ENCODE peak calls at places on chromosome 21, in eight cellular contexts. One of them, this sample, is unnamed.

GRCh38 chr21:42681296-42682206 is 28.1 kb downstream of the PDE9A start:
- DNase-seq in mesothelial cell of epicardium: no peak
- DNase-seq in H9: no peak
- DNase-seq in foreskin fibroblast: no peak
- DNase-seq in IMR-90: no peak
- DNase-seq in heart left ventricle: no peak
- DNase-seq in CD4-positive, alpha-beta T cell: no peak
- DNase-seq in glutamatergic neuron: no peak
- DNase-seq in this sample: no peak

GRCh38 chr21:26522704-26523103 is 50.4 kb downstream of the CYYR1 start:
- DNase-seq in mesothelial cell of epicardium: no peak
- DNase-seq in H9: no peak
- DNase-seq in foreskin fibroblast: no peak
- DNase-seq in IMR-90: no peak
- DNase-seq in heart left ventricle: no peak
- DNase-seq in CD4-positive, alpha-beta T cell: no peak
- DNase-seq in glutamatergic neuron: no peak
- DNase-seq in this sample: no peak

GRCh38 chr21:43790053-43790524 is 712 bp downstream of the RRP1 start:
- DNase-seq in mesothelial cell of epicardium: no peak
- DNase-seq in H9: no peak
- DNase-seq in foreskin fibroblast: no peak
- DNase-seq in IMR-90: no peak
- DNase-seq in heart left ventricle: no peak
- DNase-seq in CD4-positive, alpha-beta T cell: no peak
- DNase-seq in glutamatergic neuron: no peak
- DNase-seq in this sample: no peak

GRCh38 chr21:42844411-42845113 is 34.8 kb downstream of the WDR4 start:
- DNase-seq in mesothelial cell of epicardium: peak; percentile 27
- DNase-seq in H9: peak; percentile 18
- DNase-seq in foreskin fibroblast: no peak
- DNase-seq in IMR-90: no peak
- DNase-seq in heart left ventricle: peak; percentile 56
- DNase-seq in CD4-positive, alpha-beta T cell: no peak
- DNase-seq in glutamatergic neuron: no peak
- DNase-seq in this sample: no peak

GRCh38 chr21:19603011-19603593 is 1199.5 kb upstream of the TMPRSS15 start:
- DNase-seq in mesothelial cell of epicardium: no peak
- DNase-seq in H9: no peak
- DNase-seq in foreskin fibroblast: no peak
- DNase-seq in IMR-90: no peak
- DNase-seq in heart left ventricle: no peak
- DNase-seq in CD4-positive, alpha-beta T cell: no peak
- DNase-seq in glutamatergic neuron: no peak
- DNase-seq in this sample: no peak

GRCh38 chr21:45021428-45022347 is 52.7 kb upstream of the ADARB1 start:
- DNase-seq in mesothelial cell of epicardium: no peak
- DNase-seq in H9: no peak
- DNase-seq in foreskin fibroblast: no peak
- DNase-seq in IMR-90: no peak
- DNase-seq in heart left ventricle: peak; percentile 3
- DNase-seq in CD4-positive, alpha-beta T cell: no peak
- DNase-seq in glutamatergic neuron: no peak
- DNase-seq in this sample: peak; percentile 35

GRCh38 chr21:44949161-44950015 is 9.6 kb downstream of the SLX9 start:
- DNase-seq in mesothelial cell of epicardium: peak; percentile 87
- DNase-seq in H9: peak; percentile 91
- DNase-seq in foreskin fibroblast: no peak
- DNase-seq in IMR-90: peak; percentile 76
- DNase-seq in heart left ventricle: peak; percentile 89
- DNase-seq in CD4-positive, alpha-beta T cell: peak; percentile 80
- DNase-seq in glutamatergic neuron: peak; percentile 91
- DNase-seq in this sample: peak; percentile 84

GRCh38 chr21:43339668-43340067 is 87.3 kb downstream of the SIK1 start:
- DNase-seq in mesothelial cell of epicardium: no peak
- DNase-seq in H9: no peak
- DNase-seq in foreskin fibroblast: no peak
- DNase-seq in IMR-90: no peak
- DNase-seq in heart left ventricle: peak; percentile 51
- DNase-seq in CD4-positive, alpha-beta T cell: no peak
- DNase-seq in glutamatergic neuron: no peak
- DNase-seq in this sample: no peak

GRCh38 chr21:38716942-38717341 is 88.8 kb upstream of the ETS2 start:
- DNase-seq in mesothelial cell of epicardium: no peak
- DNase-seq in H9: no peak
- DNase-seq in foreskin fibroblast: no peak
- DNase-seq in IMR-90: peak; percentile 12
- DNase-seq in heart left ventricle: no peak
- DNase-seq in CD4-positive, alpha-beta T cell: no peak
- DNase-seq in glutamatergic neuron: no peak
- DNase-seq in this sample: no peak

GRCh38 chr21:38714998-38715397 is 90.7 kb upstream of the ETS2 start:
- DNase-seq in mesothelial cell of epicardium: no peak
- DNase-seq in H9: no peak
- DNase-seq in foreskin fibroblast: no peak
- DNase-seq in IMR-90: no peak
- DNase-seq in heart left ventricle: no peak
- DNase-seq in CD4-positive, alpha-beta T cell: no peak
- DNase-seq in glutamatergic neuron: no peak
- DNase-seq in this sample: no peak

GRCh38 chr21:38716088-38716487 is 89.6 kb upstream of the ETS2 start:
- DNase-seq in mesothelial cell of epicardium: no peak
- DNase-seq in H9: no peak
- DNase-seq in foreskin fibroblast: no peak
- DNase-seq in IMR-90: no peak
- DNase-seq in heart left ventricle: no peak
- DNase-seq in CD4-positive, alpha-beta T cell: no peak
- DNase-seq in glutamatergic neuron: no peak
- DNase-seq in this sample: no peak

DNA sequence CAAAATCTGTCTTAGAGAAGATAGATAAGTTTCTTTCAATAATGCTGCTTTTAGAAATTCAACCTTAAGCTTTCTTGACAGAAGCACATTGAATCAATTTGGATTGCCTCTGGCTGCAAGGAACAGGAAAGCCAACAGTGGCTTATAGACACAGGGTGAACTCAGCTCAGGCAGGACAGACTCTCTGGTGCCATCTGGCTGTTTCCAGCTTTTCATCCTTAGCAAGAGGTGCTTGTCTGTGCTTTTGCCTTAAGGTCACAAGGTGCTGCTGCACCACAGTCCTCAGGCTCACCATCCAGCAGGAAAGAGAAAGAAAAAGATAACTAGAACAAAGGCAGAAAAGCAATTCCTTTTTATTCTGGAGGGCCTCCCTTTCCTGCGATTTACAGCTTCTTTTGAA is 93.7 kb upstream of the ETS2 start:
- DNase-seq in mesothelial cell of epicardium: no peak
- DNase-seq in H9: peak; percentile 78
- DNase-seq in foreskin fibroblast: peak; percentile 20
- DNase-seq in IMR-90: peak; percentile 27
- DNase-seq in heart left ventricle: no peak
- DNase-seq in CD4-positive, alpha-beta T cell: no peak
- DNase-seq in glutamatergic neuron: peak; percentile 24
- DNase-seq in this sample: peak; percentile 7
- TF ChIP-seq CTCF in mesothelial cell of epicardium: no peak
- TF ChIP-seq CTCF in H9: peak; percentile 71
- TF ChIP-seq CTCF in foreskin fibroblast: peak; percentile 64
- TF ChIP-seq CTCF in IMR-90: peak; percentile 39
- TF ChIP-seq CTCF in heart left ventricle: peak; percentile 35
- TF ChIP-seq CTCF in CD4-positive, alpha-beta T cell: no peak
- TF ChIP-seq CTCF in glutamatergic neuron: no peak
- TF ChIP-seq CTCF in this sample: peak; percentile 53

GRCh38 chr21:46023126-46023985 is 41.8 kb downstream of the COL6A1 start:
- DNase-seq in mesothelial cell of epicardium: no peak
- DNase-seq in H9: no peak
- DNase-seq in foreskin fibroblast: no peak
- DNase-seq in IMR-90: no peak
- DNase-seq in heart left ventricle: no peak
- DNase-seq in CD4-positive, alpha-beta T cell: no peak
- DNase-seq in glutamatergic neuron: no peak
- DNase-seq in this sample: no peak

GRCh38 chr21:46020581-46020980 is 39.0 kb downstream of the COL6A1 start:
- DNase-seq in mesothelial cell of epicardium: no peak
- DNase-seq in H9: no peak
- DNase-seq in foreskin fibroblast: no peak
- DNase-seq in IMR-90: no peak
- DNase-seq in heart left ventricle: no peak
- DNase-seq in CD4-positive, alpha-beta T cell: no peak
- DNase-seq in glutamatergic neuron: no peak
- DNase-seq in this sample: no peak

GRCh38 chr21:46021398-46021797 is 39.8 kb downstream of the COL6A1 start:
- DNase-seq in mesothelial cell of epicardium: no peak
- DNase-seq in H9: no peak
- DNase-seq in foreskin fibroblast: no peak
- DNase-seq in IMR-90: no peak
- DNase-seq in heart left ventricle: no peak
- DNase-seq in CD4-positive, alpha-beta T cell: no peak
- DNase-seq in glutamatergic neuron: no peak
- DNase-seq in this sample: no peak

GRCh38 chr21:46021978-46022544 is 40.5 kb downstream of the COL6A1 start:
- DNase-seq in mesothelial cell of epicardium: no peak
- DNase-seq in H9: no peak
- DNase-seq in foreskin fibroblast: no peak
- DNase-seq in IMR-90: no peak
- DNase-seq in heart left ventricle: no peak
- DNase-seq in CD4-positive, alpha-beta T cell: no peak
- DNase-seq in glutamatergic neuron: no peak
- DNase-seq in this sample: no peak

DNA sequence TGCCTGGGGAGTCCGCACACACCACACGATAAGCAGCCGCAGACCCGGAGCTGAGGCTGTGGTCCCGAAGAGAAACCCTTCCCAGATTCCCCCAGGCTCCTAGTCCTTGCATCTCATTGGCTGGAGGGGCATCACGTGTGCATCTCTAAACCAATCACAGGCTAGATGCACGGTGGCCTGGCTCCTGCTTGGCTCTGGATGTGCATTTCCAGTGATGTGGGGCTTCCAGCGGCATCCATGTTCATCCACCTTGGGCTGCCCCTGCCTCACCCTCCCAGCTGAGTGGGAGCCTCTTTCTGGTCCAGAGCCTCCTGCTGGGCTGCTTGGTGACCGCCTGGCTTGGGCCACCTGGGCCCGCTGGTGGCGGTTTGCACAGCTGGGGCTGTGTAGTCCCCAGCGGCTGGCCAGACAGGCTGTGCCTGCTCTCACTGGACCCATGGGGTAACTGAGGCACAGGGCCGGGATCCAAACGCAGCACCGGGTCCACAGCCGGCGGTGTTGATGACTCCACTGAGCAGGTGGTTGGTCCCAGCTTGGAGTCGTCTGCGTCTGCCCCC is 41.1 kb downstream of the COL6A1 start:
- DNase-seq in mesothelial cell of epicardium: no peak
- DNase-seq in H9: peak; percentile 33
- DNase-seq in foreskin fibroblast: no peak
- DNase-seq in IMR-90: no peak
- DNase-seq in heart left ventricle: no peak
- DNase-seq in CD4-positive, alpha-beta T cell: no peak
- DNase-seq in glutamatergic neuron: no peak
- DNase-seq in this sample: no peak
- TF ChIP-seq CTCF in mesothelial cell of epicardium: no peak
- TF ChIP-seq CTCF in H9: no peak
- TF ChIP-seq CTCF in foreskin fibroblast: no peak
- TF ChIP-seq CTCF in IMR-90: no peak
- TF ChIP-seq CTCF in heart left ventricle: no peak
- TF ChIP-seq CTCF in CD4-positive, alpha-beta T cell: no peak
- TF ChIP-seq CTCF in glutamatergic neuron: no peak
- TF ChIP-seq CTCF in this sample: no peak

GRCh38 chr21:35051287-35051818 is 2.3 kb upstream of the RUNX1 start:
- DNase-seq in mesothelial cell of epicardium: no peak
- DNase-seq in H9: peak; percentile 85
- DNase-seq in foreskin fibroblast: peak; percentile 41
- DNase-seq in IMR-90: peak; percentile 80
- DNase-seq in heart left ventricle: peak; percentile 82
- DNase-seq in CD4-positive, alpha-beta T cell: peak; percentile 74
- DNase-seq in glutamatergic neuron: peak; percentile 74
- DNase-seq in this sample: peak; percentile 58

GRCh38 chr21:35052786-35053185 is 3.7 kb upstream of the RUNX1 start:
- DNase-seq in mesothelial cell of epicardium: no peak
- DNase-seq in H9: no peak
- DNase-seq in foreskin fibroblast: no peak
- DNase-seq in IMR-90: no peak
- DNase-seq in heart left ventricle: no peak
- DNase-seq in CD4-positive, alpha-beta T cell: no peak
- DNase-seq in glutamatergic neuron: no peak
- DNase-seq in this sample: no peak

GRCh38 chr21:35057428-35057827 is 8.3 kb upstream of the RUNX1 start:
- DNase-seq in mesothelial cell of epicardium: no peak
- DNase-seq in H9: no peak
- DNase-seq in foreskin fibroblast: no peak
- DNase-seq in IMR-90: no peak
- DNase-seq in heart left ventricle: no peak
- DNase-seq in CD4-positive, alpha-beta T cell: no peak
- DNase-seq in glutamatergic neuron: no peak
- DNase-seq in this sample: no peak

GRCh38 chr21:35050348-35051286 is 1.5 kb upstream of the RUNX1 start:
- DNase-seq in mesothelial cell of epicardium: no peak
- DNase-seq in H9: no peak
- DNase-seq in foreskin fibroblast: peak; percentile 31
- DNase-seq in IMR-90: peak; percentile 70
- DNase-seq in heart left ventricle: no peak
- DNase-seq in CD4-positive, alpha-beta T cell: no peak
- DNase-seq in glutamatergic neuron: no peak
- DNase-seq in this sample: no peak

DNA sequence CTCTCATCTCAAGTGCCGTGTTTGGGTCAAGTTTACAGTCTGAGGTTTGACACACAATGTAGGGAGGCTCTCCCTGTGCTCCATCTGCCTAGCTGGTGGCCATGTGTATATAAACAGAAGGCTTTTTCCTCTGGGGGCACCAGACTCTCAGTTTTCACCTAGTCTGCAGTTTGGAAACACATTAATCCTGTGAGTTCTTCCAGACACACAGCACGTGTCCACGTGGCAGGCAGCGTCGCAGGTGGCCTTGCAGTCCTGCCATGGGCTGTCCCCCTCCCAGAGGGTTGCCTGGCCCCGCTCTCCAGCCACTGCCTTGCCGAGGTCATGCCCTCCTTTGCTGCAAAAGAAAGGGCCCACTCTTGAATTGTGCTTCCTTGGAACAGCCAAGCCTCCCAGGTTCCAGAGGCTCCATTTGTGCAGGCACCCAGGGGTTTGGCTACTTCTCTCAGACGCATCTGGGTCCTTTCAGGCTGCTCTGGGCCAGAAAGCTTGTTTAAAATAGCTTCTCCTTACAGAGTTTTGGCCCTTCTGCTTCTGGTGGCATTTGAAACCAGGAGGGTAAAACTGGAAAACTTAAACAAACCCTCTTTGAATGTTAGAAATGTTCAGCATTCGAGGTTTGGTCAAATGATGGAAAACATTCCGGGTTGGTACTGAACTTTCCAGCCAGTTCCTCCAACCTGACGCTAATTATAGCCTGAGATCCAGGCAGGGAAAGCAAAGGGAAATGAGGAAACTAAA is 4.4 kb upstream of the RUNX1 start:
- DNase-seq in mesothelial cell of epicardium: no peak
- DNase-seq in H9: no peak
- DNase-seq in foreskin fibroblast: no peak
- DNase-seq in IMR-90: no peak
- DNase-seq in heart left ventricle: no peak
- DNase-seq in CD4-positive, alpha-beta T cell: no peak
- DNase-seq in glutamatergic neuron: peak; percentile 47
- DNase-seq in this sample: peak; percentile 15
- TF ChIP-seq CTCF in mesothelial cell of epicardium: no peak
- TF ChIP-seq CTCF in H9: no peak
- TF ChIP-seq CTCF in foreskin fibroblast: peak; percentile 4
- TF ChIP-seq CTCF in IMR-90: no peak
- TF ChIP-seq CTCF in heart left ventricle: no peak
- TF ChIP-seq CTCF in CD4-positive, alpha-beta T cell: no peak
- TF ChIP-seq CTCF in glutamatergic neuron: no peak
- TF ChIP-seq CTCF in this sample: no peak

DNA sequence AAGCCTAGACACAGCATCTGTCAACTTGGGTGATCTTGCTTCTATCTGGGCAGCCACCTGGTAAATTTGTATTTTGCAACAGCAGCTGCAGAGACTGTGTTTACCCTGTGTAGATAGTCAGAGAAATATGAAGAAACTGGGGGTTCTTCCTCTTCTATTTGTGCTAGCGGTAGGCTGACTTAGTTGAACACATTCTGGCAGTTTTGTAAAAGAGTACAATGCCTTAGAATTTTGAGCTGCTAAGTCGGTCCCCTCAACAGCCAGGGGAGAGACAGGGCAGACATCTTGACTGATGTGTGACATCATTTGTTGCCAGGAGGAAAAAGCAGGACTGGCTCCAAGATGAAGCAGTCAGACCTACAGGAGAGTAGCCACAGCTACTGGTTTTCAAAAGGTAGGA is 53.7 kb downstream of the KCNJ6 start:
- DNase-seq in mesothelial cell of epicardium: no peak
- DNase-seq in H9: peak; percentile 35
- DNase-seq in foreskin fibroblast: no peak
- DNase-seq in IMR-90: peak; percentile 66
- DNase-seq in heart left ventricle: no peak
- DNase-seq in CD4-positive, alpha-beta T cell: no peak
- DNase-seq in glutamatergic neuron: no peak
- DNase-seq in this sample: no peak
- TF ChIP-seq CTCF in mesothelial cell of epicardium: no peak
- TF ChIP-seq CTCF in H9: no peak
- TF ChIP-seq CTCF in foreskin fibroblast: no peak
- TF ChIP-seq CTCF in IMR-90: no peak
- TF ChIP-seq CTCF in heart left ventricle: no peak
- TF ChIP-seq CTCF in CD4-positive, alpha-beta T cell: no peak
- TF ChIP-seq CTCF in glutamatergic neuron: no peak
- TF ChIP-seq CTCF in this sample: no peak

This sample was measured in neural crest cell.